ENCODE peak calls at places on chromosome 3, in ten cellular contexts. C is SW480; V is HT1080; A is CD8-positive, alpha-beta memory T cell; R is adrenal gland; K is activated CD8-positive, alpha-beta memory T cell treated with anti-CD3 and anti-CD28 coated beads for 1 hour; P is activated T-cell treated with anti-CD3 and anti-CD28 coated beads, Interleukin-2, amount 50 U/mL, for 72 hours; E is COR-L47; Q is A549; Y is brain microvascular endothelial cell. M is an unnamed sample.

GRCh38 chr3:177904661-177905060 is 631.6 kb upstream of the KCNMB2 start:
- DNase-seq in C (no peak), V (no peak), A (no peak), R (no peak), K (no peak), P (no peak), E (no peak), Q (no peak), Y (peak; percentile 31), M (no peak)

GRCh38 chr3:4864503-4864902 is 114.7 kb upstream of the BHLHE40 start:
- DNase-seq in C (no peak), V (no peak), A (no peak), R (no peak), K (no peak), P (no peak), E (no peak), Q (no peak), Y (no peak), M (peak; percentile 67)

GRCh38 chr3:135000465-135000864 is 205.4 kb downstream of the EPHB1 start:
- DNase-seq in C (no peak), V (no peak), A (no peak), R (no peak), K (no peak), P (no peak), E (peak; percentile 94), Q (no peak), Y (no peak), M (no peak)

GRCh38 chr3:115292131-115292530 is 145.0 kb upstream of the ZBTB20 start:
- DNase-seq in C (no peak), V (no peak), A (no peak), R (no peak), K (no peak), P (no peak), E (no peak), Q (no peak), Y (no peak), M (no peak)

GRCh38 chr3:173663664-173664063 is 266.1 kb downstream of the NLGN1 start:
- DNase-seq in C (no peak), V (no peak), A (no peak), R (no peak), K (no peak), P (no peak), E (no peak), Q (no peak), Y (no peak), M (no peak)

GRCh38 chr3:197482001-197482400 is 73.8 kb downstream of the BDH1 start:
- DNase-seq in C (no peak), V (no peak), A (no peak), R (no peak), K (no peak), P (no peak), E (no peak), Q (no peak), Y (peak; percentile 49), M (no peak)

GRCh38 chr3:150528359-150528797 is 17.9 kb downstream of the SERP1 start:
- DNase-seq in C (peak; percentile 29), V (no peak), A (no peak), R (no peak), K (no peak), P (no peak), E (no peak), Q (peak; percentile 16), Y (no peak), M (no peak)

GRCh38 chr3:32198714-32199113 is 39.8 kb upstream of the CMTM8 start:
- DNase-seq in C (no peak), V (no peak), A (no peak), R (no peak), K (no peak), P (no peak), E (no peak), Q (no peak), Y (no peak), M (no peak)

GRCh38 chr3:22887664-22888291 is 315.3 kb upstream of the UBE2E2 start:
- DNase-seq in C (peak; percentile 44), V (no peak), A (no peak), R (peak; percentile 31), K (no peak), P (no peak), E (peak; percentile 6), Q (peak; percentile 53), Y (peak; percentile 45), M (no peak)

GRCh38 chr3:182621435-182622240 is 171.7 kb upstream of the ATP11B start:
- DNase-seq in C (no peak), V (no peak), A (no peak), R (no peak), K (no peak), P (no peak), E (peak; percentile 44), Q (no peak), Y (no peak), M (no peak)

GRCh38 chr3:9473496-9473895 is 76.1 kb downstream of the SETD5 start:
- DNase-seq in C (no peak), V (no peak), A (no peak), R (no peak), K (no peak), P (no peak), E (no peak), Q (no peak), Y (no peak), M (no peak)

M was measured in SIG-M5.